ENCODE peak calls at places on chromosomes 4 and X, in eight cellular contexts. N is lower lobe of right lung; T is choroid plexus epithelial cell; I is GM10248; E is HFF-Myc; O is NCI-H524; B is effector memory CD4-positive, alpha-beta T cell; P is aorta. S is an unnamed sample.
A peak's percentile ranks its signal among the peaks of the same experiment; 100 is the strongest.

GRCh38 chr4:155745984-155746383 is 12.8 kb upstream of the GUCY1B1 start:
- DNase-seq in O (no peak), B (no peak), I (no peak), N (no peak), P (no peak), T (peak; percentile 28), E (no peak), S (no peak)

GRCh38 chr4:113497154-113497553 is 264.4 kb downstream of the CAMK2D start:
- DNase-seq in B (no peak), N (no peak), I (no peak), T (no peak), O (no peak), P (no peak), E (no peak), S (no peak)

GRCh38 chrX:84909151-84909550 is 94.5 kb upstream of the APOOL start:
- DNase-seq in I (no peak), P (no peak), O (no peak), B (no peak), N (no peak), T (no peak), E (no peak), S (no peak)

GRCh38 chrX:132266583-132267355 is 47.5 kb upstream of the RAP2C start:
- DNase-seq in P (no peak), I (peak; percentile 11), N (no peak), O (no peak), E (no peak), B (no peak), T (peak; percentile 36), S (no peak)

GRCh38 chr4:148874331-148874730 is 432.1 kb upstream of the NR3C2 start:
- DNase-seq in B (no peak), O (no peak), P (no peak), I (no peak), T (no peak), E (no peak), N (no peak), S (no peak)

GRCh38 chr4:186813377-186814068 is 89.9 kb upstream of the FAT1 start:
- DNase-seq in I (no peak), P (no peak), T (no peak), O (no peak), N (no peak), E (no peak), B (no peak), S (no peak)

GRCh38 chr4:165151734-165152133 is 39.1 kb upstream of the TMEM192 start:
- DNase-seq in O (no peak), E (no peak), P (no peak), I (no peak), B (no peak), T (no peak), N (no peak), S (no peak)

GRCh38 chrX:151515233-151515632 is 48.2 kb upstream of the PASD1 start:
- DNase-seq in P (no peak), I (no peak), N (no peak), E (no peak), B (no peak), T (no peak), O (no peak), S (no peak)

GRCh38 chrX:47579537-47579936 is 2.7 kb upstream of the TIMP1 start:
- DNase-seq in E (no peak), T (peak; percentile 87), O (no peak), P (peak; percentile 72), N (peak; percentile 45), I (peak; percentile 53), B (no peak), S (no peak)

GRCh38 chrX:139204576-139204902 is 326.0 kb upstream of the F9 start:
- DNase-seq in E (no peak), B (no peak), T (no peak), I (no peak), P (no peak), O (no peak), N (peak; percentile 21), S (no peak)

GRCh38 chr4:113636877-113637276 is 124.7 kb downstream of the CAMK2D start:
- DNase-seq in E (no peak), O (no peak), I (no peak), T (peak; percentile 80), N (no peak), P (no peak), B (peak; percentile 20), S (peak; percentile 8)

GRCh38 chrX:133414399-133415275 is 652 bp downstream of the GPC4 start:
- DNase-seq in P (peak; percentile 53), E (no peak), I (no peak), B (no peak), N (peak; percentile 49), T (no peak), O (no peak), S (no peak)

GRCh38 chr4:60721680-60722079 is 478.4 kb upstream of the ADGRL3 start:
- DNase-seq in B (no peak), O (no peak), N (no peak), E (no peak), P (no peak), I (no peak), T (no peak), S (no peak)

GRCh38 chr4:36758312-36758690 is 476.9 kb downstream of the DTHD1 start:
- DNase-seq in E (no peak), B (no peak), N (no peak), I (no peak), O (no peak), P (no peak), T (no peak), S (no peak)

GRCh38 chr4:158581161-158581560 is 59.5 kb downstream of the RXFP1 start:
- DNase-seq in P (no peak), E (no peak), I (no peak), T (peak; percentile 73), N (no peak), O (no peak), B (no peak), S (no peak)

GRCh38 chrX:134803551-134804183 is 145.4 kb upstream of the PLAC1 start:
- DNase-seq in P (no peak), O (no peak), T (no peak), N (no peak), B (peak; percentile 31), E (no peak), I (peak; percentile 50), S (peak; percentile 21)

GRCh38 chr4:33941854-33942253 is 2302.5 kb downstream of the ARAP2 start:
- DNase-seq in I (no peak), O (no peak), N (no peak), B (no peak), P (no peak), T (no peak), E (no peak), S (no peak)

GRCh38 chrX:9746148-9746880 is 19.3 kb downstream of the GPR143 start:
- DNase-seq in T (peak; percentile 69), E (no peak), B (no peak), I (no peak), P (no peak), N (no peak), O (no peak), S (no peak)

S was measured in T-helper 9 cell.